ENCODE peak calls at places on chromosome 11, in ten cellular contexts. One of them, this sample, is unnamed.

GRCh38 chr11:58958500-58958899 is 19.2 kb downstream of the GLYATL1 start:
- DNase-seq in NCI-H1092: no peak
- DNase-seq in fibroblast of mammary gland: peak
- DNase-seq in left cardiac atrium: peak
- DNase-seq in activated naive CD8-positive, alpha-beta T cell treated with anti-CD3 and anti-CD28 coated beads, Interleukin-2, amount 10 ng/mL, durations not matched to agents 7 days and 5 days: no peak
- DNase-seq in T-cell: peak
- DNase-seq in Calu3: peak
- DNase-seq in H54: no peak
- DNase-seq in HEK293T: peak
- DNase-seq in mucosa of descending colon: peak
- DNase-seq in this sample: peak

GRCh38 chr11:102914238-102915043 is 39.7 kb upstream of the MMP12 start:
- DNase-seq in HEK293T: peak
- DNase-seq in NCI-H1092: no peak
- DNase-seq in Calu3: peak
- DNase-seq in left cardiac atrium: no peak
- DNase-seq in activated naive CD8-positive, alpha-beta T cell treated with anti-CD3 and anti-CD28 coated beads, Interleukin-2, amount 10 ng/mL, durations not matched to agents 7 days and 5 days: no peak
- DNase-seq in T-cell: no peak
- DNase-seq in fibroblast of mammary gland: peak
- DNase-seq in mucosa of descending colon: no peak
- DNase-seq in H54: peak
- DNase-seq in this sample: no peak

GRCh38 chr11:86103808-86104207 is 34.9 kb upstream of the PICALM start:
- DNase-seq in fibroblast of mammary gland: no peak
- DNase-seq in H54: no peak
- DNase-seq in mucosa of descending colon: no peak
- DNase-seq in HEK293T: no peak
- DNase-seq in T-cell: no peak
- DNase-seq in Calu3: no peak
- DNase-seq in NCI-H1092: no peak
- DNase-seq in activated naive CD8-positive, alpha-beta T cell treated with anti-CD3 and anti-CD28 coated beads, Interleukin-2, amount 10 ng/mL, durations not matched to agents 7 days and 5 days: no peak
- DNase-seq in left cardiac atrium: no peak
- DNase-seq in this sample: no peak

GRCh38 chr11:94767701-94768601 is at the start of gene AMOTL1:
- DNase-seq in left cardiac atrium: peak
- DNase-seq in fibroblast of mammary gland: peak
- DNase-seq in mucosa of descending colon: peak
- DNase-seq in NCI-H1092: peak
- DNase-seq in HEK293T: peak
- DNase-seq in H54: peak
- DNase-seq in Calu3: peak
- DNase-seq in T-cell: no peak
- DNase-seq in activated naive CD8-positive, alpha-beta T cell treated with anti-CD3 and anti-CD28 coated beads, Interleukin-2, amount 10 ng/mL, durations not matched to agents 7 days and 5 days: peak
- DNase-seq in this sample: peak

GRCh38 chr11:12909866-12910265 is 99.2 kb upstream of the RASSF10 start:
- DNase-seq in fibroblast of mammary gland: peak
- DNase-seq in left cardiac atrium: no peak
- DNase-seq in NCI-H1092: no peak
- DNase-seq in mucosa of descending colon: no peak
- DNase-seq in T-cell: no peak
- DNase-seq in H54: no peak
- DNase-seq in HEK293T: no peak
- DNase-seq in activated naive CD8-positive, alpha-beta T cell treated with anti-CD3 and anti-CD28 coated beads, Interleukin-2, amount 10 ng/mL, durations not matched to agents 7 days and 5 days: no peak
- DNase-seq in Calu3: no peak
- DNase-seq in this sample: no peak

GRCh38 chr11:44928807-44929206 is 21.9 kb downstream of the TP53I11 start:
- DNase-seq in NCI-H1092: no peak
- DNase-seq in H54: no peak
- DNase-seq in HEK293T: no peak
- DNase-seq in T-cell: no peak
- DNase-seq in Calu3: no peak
- DNase-seq in activated naive CD8-positive, alpha-beta T cell treated with anti-CD3 and anti-CD28 coated beads, Interleukin-2, amount 10 ng/mL, durations not matched to agents 7 days and 5 days: no peak
- DNase-seq in mucosa of descending colon: no peak
- DNase-seq in fibroblast of mammary gland: no peak
- DNase-seq in left cardiac atrium: no peak
- DNase-seq in this sample: no peak

GRCh38 chr11:23233075-23233474 is 372.8 kb upstream of the CCDC179 start:
- DNase-seq in T-cell: no peak
- DNase-seq in fibroblast of mammary gland: peak
- DNase-seq in Calu3: no peak
- DNase-seq in activated naive CD8-positive, alpha-beta T cell treated with anti-CD3 and anti-CD28 coated beads, Interleukin-2, amount 10 ng/mL, durations not matched to agents 7 days and 5 days: no peak
- DNase-seq in NCI-H1092: no peak
- DNase-seq in H54: no peak
- DNase-seq in left cardiac atrium: no peak
- DNase-seq in mucosa of descending colon: no peak
- DNase-seq in HEK293T: no peak
- DNase-seq in this sample: no peak

GRCh38 chr11:134701564-134702165 is 289.6 kb upstream of the B3GAT1 start:
- DNase-seq in Calu3: no peak
- DNase-seq in NCI-H1092: no peak
- DNase-seq in H54: no peak
- DNase-seq in fibroblast of mammary gland: no peak
- DNase-seq in left cardiac atrium: no peak
- DNase-seq in mucosa of descending colon: no peak
- DNase-seq in T-cell: no peak
- DNase-seq in activated naive CD8-positive, alpha-beta T cell treated with anti-CD3 and anti-CD28 coated beads, Interleukin-2, amount 10 ng/mL, durations not matched to agents 7 days and 5 days: no peak
- DNase-seq in HEK293T: no peak
- DNase-seq in this sample: no peak

GRCh38 chr11:61023086-61024035 is 51.9 kb downstream of the CD6 start:
- DNase-seq in T-cell: peak
- DNase-seq in activated naive CD8-positive, alpha-beta T cell treated with anti-CD3 and anti-CD28 coated beads, Interleukin-2, amount 10 ng/mL, durations not matched to agents 7 days and 5 days: peak
- DNase-seq in fibroblast of mammary gland: no peak
- DNase-seq in HEK293T: no peak
- DNase-seq in H54: no peak
- DNase-seq in Calu3: no peak
- DNase-seq in left cardiac atrium: no peak
- DNase-seq in mucosa of descending colon: no peak
- DNase-seq in NCI-H1092: peak
- DNase-seq in this sample: no peak

GRCh38 chr11:12606597-12606996 is 67.6 kb upstream of the TEAD1 start:
- DNase-seq in H54: no peak
- DNase-seq in T-cell: no peak
- DNase-seq in Calu3: no peak
- DNase-seq in mucosa of descending colon: no peak
- DNase-seq in left cardiac atrium: no peak
- DNase-seq in HEK293T: no peak
- DNase-seq in activated naive CD8-positive, alpha-beta T cell treated with anti-CD3 and anti-CD28 coated beads, Interleukin-2, amount 10 ng/mL, durations not matched to agents 7 days and 5 days: no peak
- DNase-seq in NCI-H1092: no peak
- DNase-seq in fibroblast of mammary gland: peak
- DNase-seq in this sample: no peak

GRCh38 chr11:44766112-44766971 is 39.6 kb downstream of the TSPAN18 start:
- DNase-seq in NCI-H1092: peak
- DNase-seq in Calu3: no peak
- DNase-seq in left cardiac atrium: peak
- DNase-seq in H54: no peak
- DNase-seq in HEK293T: peak
- DNase-seq in activated naive CD8-positive, alpha-beta T cell treated with anti-CD3 and anti-CD28 coated beads, Interleukin-2, amount 10 ng/mL, durations not matched to agents 7 days and 5 days: no peak
- DNase-seq in mucosa of descending colon: peak
- DNase-seq in T-cell: no peak
- DNase-seq in fibroblast of mammary gland: peak
- DNase-seq in this sample: no peak

GRCh38 chr11:121649798-121650197 is 197.0 kb upstream of the SORL1-AS1 start:
- DNase-seq in NCI-H1092: peak
- DNase-seq in activated naive CD8-positive, alpha-beta T cell treated with anti-CD3 and anti-CD28 coated beads, Interleukin-2, amount 10 ng/mL, durations not matched to agents 7 days and 5 days: no peak
- DNase-seq in fibroblast of mammary gland: no peak
- DNase-seq in T-cell: no peak
- DNase-seq in left cardiac atrium: no peak
- DNase-seq in Calu3: no peak
- DNase-seq in HEK293T: no peak
- DNase-seq in mucosa of descending colon: no peak
- DNase-seq in H54: no peak
- DNase-seq in this sample: no peak

GRCh38 chr11:11555228-11555627 is 66.6 kb downstream of the GALNT18 start:
- DNase-seq in Calu3: no peak
- DNase-seq in activated naive CD8-positive, alpha-beta T cell treated with anti-CD3 and anti-CD28 coated beads, Interleukin-2, amount 10 ng/mL, durations not matched to agents 7 days and 5 days: no peak
- DNase-seq in fibroblast of mammary gland: no peak
- DNase-seq in NCI-H1092: peak
- DNase-seq in mucosa of descending colon: no peak
- DNase-seq in T-cell: no peak
- DNase-seq in left cardiac atrium: peak
- DNase-seq in H54: no peak
- DNase-seq in HEK293T: no peak
- DNase-seq in this sample: peak

GRCh38 chr11:66002648-66003225 is 434 bp downstream of the BANF1 start:
- DNase-seq in NCI-H1092: no peak
- DNase-seq in HEK293T: no peak
- DNase-seq in left cardiac atrium: peak
- DNase-seq in Calu3: peak
- DNase-seq in fibroblast of mammary gland: peak
- DNase-seq in T-cell: peak
- DNase-seq in activated naive CD8-positive, alpha-beta T cell treated with anti-CD3 and anti-CD28 coated beads, Interleukin-2, amount 10 ng/mL, durations not matched to agents 7 days and 5 days: peak
- DNase-seq in H54: no peak
- DNase-seq in mucosa of descending colon: no peak
- DNase-seq in this sample: no peak

GRCh38 chr11:19039409-19039808 is 21.1 kb downstream of the MRGPRX2 start:
- DNase-seq in Calu3: no peak
- DNase-seq in T-cell: no peak
- DNase-seq in HEK293T: no peak
- DNase-seq in left cardiac atrium: no peak
- DNase-seq in H54: no peak
- DNase-seq in fibroblast of mammary gland: no peak
- DNase-seq in activated naive CD8-positive, alpha-beta T cell treated with anti-CD3 and anti-CD28 coated beads, Interleukin-2, amount 10 ng/mL, durations not matched to agents 7 days and 5 days: no peak
- DNase-seq in mucosa of descending colon: no peak
- DNase-seq in NCI-H1092: no peak
- DNase-seq in this sample: no peak

GRCh38 chr11:115180272-115180671 is 323.9 kb downstream of the CADM1 start:
- DNase-seq in H54: no peak
- DNase-seq in fibroblast of mammary gland: no peak
- DNase-seq in left cardiac atrium: no peak
- DNase-seq in mucosa of descending colon: no peak
- DNase-seq in T-cell: no peak
- DNase-seq in activated naive CD8-positive, alpha-beta T cell treated with anti-CD3 and anti-CD28 coated beads, Interleukin-2, amount 10 ng/mL, durations not matched to agents 7 days and 5 days: no peak
- DNase-seq in NCI-H1092: no peak
- DNase-seq in Calu3: no peak
- DNase-seq in HEK293T: peak
- DNase-seq in this sample: no peak

This sample was measured in glutamatergic neuron.